ENCODE peak calls at places on chromosomes 2 and 18, in eight cellular contexts. L, Q, I, W, G, S, V and O are unnamed samples.

GRCh38 chr2:148048475-148049221 is 27.8 kb downstream of the MBD5 start:
- DNase-seq in L (no peak), Q (no peak), I (no peak), W (no peak), G (peak; percentile 16), S (no peak), V (no peak), O (no peak)

GRCh38 chr2:199339826-199340605 is 117.7 kb downstream of the SATB2 start:
- DNase-seq in L (no peak), Q (no peak), I (no peak), W (no peak), G (no peak), S (peak; percentile 83), V (no peak), O (no peak)

GRCh38 chr2:42848726-42849290 is 56.4 kb upstream of the HAAO start:
- DNase-seq in L (no peak), Q (no peak), I (no peak), W (no peak), G (no peak), S (no peak), V (no peak), O (no peak)

GRCh38 chr2:15160602-15161001 is 400.5 kb downstream of the NBAS start:
- DNase-seq in L (no peak), Q (no peak), I (no peak), W (no peak), G (no peak), S (no peak), V (no peak), O (no peak)

GRCh38 chr2:228048838-228049490 is 132.5 kb downstream of the SPHKAP start:
- DNase-seq in L (peak; percentile 30), Q (no peak), I (no peak), W (peak; percentile 73), G (no peak), S (peak; percentile 67), V (no peak), O (peak; percentile 77)

GRCh38 chr18:14941256-14941655 is 193.3 kb downstream of the ANKRD30B start:
- DNase-seq in L (no peak), Q (no peak), I (no peak), W (no peak), G (no peak), S (no peak), V (no peak), O (no peak)

GRCh38 chr2:235567842-235568241 is 74.0 kb downstream of the AGAP1 start:
- DNase-seq in L (no peak), Q (peak; percentile 17), I (no peak), W (no peak), G (no peak), S (no peak), V (no peak), O (no peak)

GRCh38 chr18:55464581-55464980 is 123.4 kb downstream of the TCF4 start:
- DNase-seq in L (no peak), Q (no peak), I (no peak), W (no peak), G (no peak), S (no peak), V (no peak), O (no peak)

GRCh38 chr2:84175340-84175739 is 283.7 kb downstream of the SUCLG1 start:
- DNase-seq in L (no peak), Q (no peak), I (no peak), W (no peak), G (no peak), S (no peak), V (no peak), O (no peak)

GRCh38 chr2:200159366-200159720 is 147.2 kb upstream of the SPATS2L start:
- DNase-seq in L (no peak), Q (no peak), I (no peak), W (no peak), G (no peak), S (no peak), V (no peak), O (no peak)